ENCODE peak calls at places on chromosome 12, in eight cellular contexts. Q is dorsolateral prefrontal cortex; E is tibial artery; J is gastrocnemius medialis; F is HCT116; P is PC-9; C is CD4-positive, alpha-beta T cell; H is vagina. M is an unnamed sample.

GRCh38 chr12:84508943-84509342 is 403.7 kb downstream of the SLC6A15 start:
- DNase-seq in F (no peak), H (no peak), E (peak), P (no peak), C (no peak), Q (no peak), J (no peak), M (peak)

GRCh38 chr12:9669534-9669933 is at the start of gene CLEC2D:
- DNase-seq in P (no peak), F (no peak), J (no peak), E (no peak), C (no peak), H (no peak), Q (no peak), M (no peak)

GRCh38 chr12:109147954-109148353 is 31.6 kb downstream of the ACACB start:
- DNase-seq in J (peak), P (no peak), H (no peak), F (no peak), E (peak), Q (no peak), C (no peak), M (no peak)

GRCh38 chr12:3976351-3976938 is 103.2 kb upstream of the PARP11 start:
- DNase-seq in P (no peak), J (no peak), E (no peak), Q (no peak), C (no peak), F (no peak), H (no peak), M (no peak)

GRCh38 chr12:114404451-114405198 is 1.3 kb downstream of the TBX5 start:
- DNase-seq in J (no peak), E (no peak), P (no peak), F (no peak), C (no peak), H (no peak), Q (no peak), M (no peak)

GRCh38 chr12:75994069-75994740 is 37.4 kb downstream of the PHLDA1 start:
- DNase-seq in F (no peak), C (no peak), Q (no peak), H (no peak), E (no peak), J (no peak), P (peak), M (no peak)

GRCh38 chr12:123056053-123056452 is 75.6 kb downstream of the ARL6IP4 start:
- DNase-seq in J (peak), F (peak), P (peak), E (no peak), C (no peak), H (no peak), Q (no peak), M (no peak)

GRCh38 chr12:40946612-40947194 is 241.4 kb upstream of the PDZRN4 start:
- DNase-seq in H (no peak), P (no peak), Q (no peak), C (no peak), E (no peak), J (no peak), F (peak), M (peak)

GRCh38 chr12:27277846-27278260 is 33.8 kb downstream of the STK38L start:
- DNase-seq in E (peak), Q (no peak), H (no peak), P (no peak), J (peak), F (peak), C (no peak), M (peak)

GRCh38 chr12:53516758-53517455 is 9.6 kb upstream of the NPFF start:
- DNase-seq in C (no peak), F (no peak), H (no peak), J (no peak), P (no peak), E (no peak), Q (no peak), M (no peak)

GRCh38 chr12:53518381-53518780 is 11.1 kb upstream of the NPFF start:
- DNase-seq in E (no peak), C (no peak), P (no peak), J (no peak), F (no peak), Q (no peak), H (no peak), M (no peak)

GRCh38 chr12:53513712-53514415 is 6.6 kb upstream of the NPFF start:
- DNase-seq in H (no peak), Q (no peak), C (no peak), P (no peak), J (no peak), E (no peak), F (no peak), M (no peak)

GRCh38 chr12:53515291-53515680 is 8.0 kb upstream of the NPFF start:
- DNase-seq in H (no peak), C (no peak), P (no peak), E (no peak), J (no peak), F (no peak), Q (no peak), M (no peak)

DNA sequence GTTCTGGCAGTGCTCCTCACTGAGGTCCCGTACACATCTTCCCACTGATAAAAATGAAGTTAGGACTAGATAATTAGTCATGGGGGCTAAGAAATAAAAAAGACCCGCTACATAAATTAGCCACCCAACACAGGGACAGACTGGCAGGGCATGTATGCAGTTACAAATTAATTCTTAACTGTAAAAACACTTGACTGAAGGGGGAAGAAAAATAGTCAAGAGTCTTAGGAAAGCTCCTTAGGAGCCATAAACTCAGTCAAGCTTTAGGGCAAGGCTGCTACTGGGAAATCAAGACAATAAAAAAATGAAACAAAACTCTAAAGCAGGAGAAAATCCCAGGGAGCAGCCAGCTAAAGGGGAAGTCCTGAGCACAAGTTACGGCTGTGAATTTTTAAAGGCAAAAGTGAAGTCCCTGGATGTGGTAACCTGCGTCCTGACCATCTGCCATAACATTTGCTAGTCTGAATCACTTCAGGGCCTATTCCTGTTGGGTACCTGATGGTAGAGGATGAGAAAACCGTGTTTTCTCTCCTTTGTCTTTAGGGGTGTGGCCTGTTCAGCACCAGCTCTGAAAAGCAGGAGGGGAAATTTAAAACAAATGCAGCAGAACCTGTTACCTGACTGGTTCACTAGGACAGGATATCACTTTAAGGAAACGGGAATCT is 7.5 kb upstream of the NPFF start:
- DNase-seq in F (no peak), P (no peak), E (no peak), J (no peak), Q (no peak), C (no peak), H (no peak), M (no peak)
- H3K27ac ChIP-seq in F (no peak), P (no peak), E (no peak), J (no peak), Q (no peak), C (no peak), H (no peak), M (no peak)

GRCh38 chr12:132214906-132215643 is 70.8 kb downstream of the NOC4L start:
- DNase-seq in Q (no peak), E (no peak), H (no peak), F (no peak), C (no peak), P (no peak), J (no peak), M (no peak)
- TF ChIP-seq CTCF in Q (no peak), E (no peak), H (no peak), F (no peak), C (no peak), P (no peak), J (no peak), M (no peak)

DNA sequence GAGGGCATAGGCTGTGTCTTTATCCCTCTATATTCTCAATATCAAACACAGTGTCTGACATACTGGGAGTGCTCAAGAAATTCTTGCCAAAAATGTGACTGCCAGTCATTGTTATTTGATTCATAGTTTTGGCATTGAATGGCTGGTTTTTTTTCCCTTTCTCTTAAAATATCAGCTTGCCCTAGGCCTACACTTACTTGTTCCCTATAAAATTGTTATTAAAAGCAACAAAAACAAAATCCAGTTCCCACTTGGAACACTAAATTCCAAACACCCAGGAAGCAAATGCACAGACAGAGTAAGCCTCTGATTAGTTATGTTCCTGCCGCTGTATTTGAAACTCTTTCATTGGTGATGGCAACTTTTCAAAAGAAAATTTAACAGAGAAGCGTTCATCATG is 110.7 kb downstream of the WIF1 start:
- DNase-seq in H (no peak), C (no peak), E (no peak), J (no peak), Q (no peak), F (no peak), P (no peak), M (no peak)
- H3K27ac ChIP-seq in H (no peak), C (no peak), E (no peak), J (no peak), Q (no peak), F (no peak), P (no peak), M (no peak)

DNA sequence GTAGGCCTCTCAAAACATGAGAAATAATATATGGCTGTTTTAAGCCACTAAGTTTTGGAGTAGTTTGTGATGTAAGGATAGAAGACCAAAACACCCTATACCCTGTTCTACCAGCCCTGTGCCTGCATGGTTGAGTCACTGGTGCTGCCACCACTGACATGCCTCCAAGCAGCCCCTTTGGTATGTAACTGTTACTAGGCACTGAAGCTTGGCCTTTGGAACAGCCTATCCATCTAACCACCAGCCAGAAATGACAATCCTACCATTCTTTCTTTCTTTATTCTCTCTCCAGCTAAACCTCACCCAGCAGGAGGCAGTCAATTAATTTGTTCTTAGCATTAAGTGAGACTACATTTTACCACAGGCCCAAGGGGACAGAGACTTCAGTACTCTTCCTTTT is 240.3 kb downstream of the MSRB3 start:
- DNase-seq in F (no peak), E (no peak), Q (no peak), P (no peak), C (no peak), J (no peak), H (no peak), M (no peak)
- TF ChIP-seq CTCF in F (peak), E (no peak), Q (no peak), P (no peak), C (no peak), J (no peak), H (no peak), M (no peak)

DNA sequence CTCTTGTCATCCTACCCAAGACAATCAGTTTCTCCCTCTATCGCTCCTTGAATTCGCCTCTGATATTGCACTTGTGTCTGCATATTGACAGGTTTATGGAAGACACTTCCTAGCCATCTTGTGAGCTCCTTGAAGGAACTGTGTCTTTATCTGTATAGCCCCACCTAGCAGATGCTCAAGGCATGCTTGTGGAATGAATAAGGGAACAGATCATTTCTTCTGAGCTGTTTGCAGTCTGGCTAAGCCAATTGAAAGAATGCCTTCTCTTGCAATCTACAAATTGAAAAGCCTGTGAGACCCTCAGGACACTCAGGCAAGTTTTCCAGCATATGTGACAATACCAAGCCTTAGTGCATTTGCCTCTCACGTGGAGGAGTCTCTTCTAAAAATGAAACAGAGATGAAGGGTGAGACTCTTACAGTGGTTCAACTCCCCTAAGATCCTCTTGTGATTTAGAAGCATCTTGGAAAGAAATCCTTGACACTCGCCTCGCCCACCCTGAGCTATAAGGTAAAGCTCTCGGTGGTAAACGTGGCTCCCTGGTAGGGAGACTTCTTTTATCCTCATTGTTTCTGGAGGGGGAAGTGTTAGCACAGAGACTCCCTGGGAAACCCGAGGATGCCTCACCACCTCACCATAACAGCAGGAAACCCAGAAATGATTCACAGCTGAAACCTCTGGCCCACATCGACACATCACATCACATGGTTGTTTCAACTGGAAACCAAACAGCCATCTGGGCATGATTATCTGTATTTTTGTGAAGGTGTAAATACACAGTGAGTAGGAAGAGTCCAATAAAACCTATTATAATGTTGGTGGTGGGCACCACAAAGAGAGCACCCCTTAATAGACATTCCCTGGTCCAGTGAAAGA is 112.3 kb upstream of the BCL2L14 start:
- DNase-seq in Q (no peak), F (no peak), J (no peak), H (no peak), P (peak), E (no peak), C (no peak), M (peak)
- H3K27ac ChIP-seq in Q (no peak), F (no peak), J (no peak), H (no peak), P (peak), E (no peak), C (no peak), M (no peak)

GRCh38 chr12:48980389-48980952 is 2.3 kb downstream of the WNT1 start:
- DNase-seq in H (no peak), Q (no peak), C (peak), F (no peak), E (no peak), J (no peak), P (no peak), M (no peak)
- TF ChIP-seq CTCF in H (no peak), Q (no peak), C (no peak), F (no peak), E (no peak), J (no peak), P (no peak), M (no peak)

M was measured in RWPE1.